ENCODE peak calls at places on chromosomes 3 and 15, in five cellular contexts. O is lower lobe of right lung; B is type B pancreatic cell; N is Panc1; I is activated naive CD8-positive, alpha-beta T cell treated with anti-CD3 and anti-CD28 coated beads for 36 hours. J is an unnamed sample.

GRCh38 chr3:59313365-59313764 is 263.5 kb upstream of the CFAP20DC start:
- DNase-seq in O (peak; percentile 51), B (no peak), N (peak; percentile 2), I (peak; percentile 41), J (peak; percentile 35)

GRCh38 chr3:73214846-73215245 is 153.4 kb downstream of the EBLN2 start:
- DNase-seq in O (no peak), B (no peak), N (no peak), I (no peak), J (no peak)

GRCh38 chr3:146217324-146217723 is 33.6 kb downstream of the PLSCR4 start:
- DNase-seq in O (no peak), B (no peak), N (no peak), I (no peak), J (no peak)

GRCh38 chr15:46266691-46267090 is 631.9 kb downstream of the SQOR start:
- DNase-seq in O (no peak), B (no peak), N (no peak), I (no peak), J (no peak)

GRCh38 chr15:31266712-31267111 is 59.9 kb upstream of the KLF13 start:
- DNase-seq in O (no peak), B (peak; percentile 59), N (no peak), I (peak; percentile 19), J (no peak)

GRCh38 chr3:134462236-134463059 is 23.3 kb downstream of the ANAPC13 start:
- DNase-seq in O (no peak), B (no peak), N (no peak), I (no peak), J (no peak)

GRCh38 chr3:113745273-113746068 is 578 bp downstream of the NAA50 start:
- DNase-seq in O (peak; percentile 77), B (peak; percentile 81), N (peak; percentile 84), I (peak; percentile 72), J (peak; percentile 76)

GRCh38 chr3:11236588-11237461 is 35.4 kb upstream of the ATG7 start:
- DNase-seq in O (peak; percentile 77), B (no peak), N (peak; percentile 53), I (peak; percentile 75), J (peak; percentile 61)